ENCODE peak calls at places on chromosomes 4 and X, in five cellular contexts. Q is astrocyte of the spinal cord, V is foreskin fibroblast, O is GM23338, P is uterus. T is an unnamed sample.

GRCh38 chr4:8817081-8817812 is 54.4 kb downstream of the HMX1 start:
- DNase-seq in Q (no peak), V (no peak), O (no peak), P (no peak), T (no peak)

GRCh38 chrX:68832101-68832416 is 3.2 kb downstream of the EFNB1 start:
- DNase-seq in Q (peak), V (peak), O (peak), P (peak), T (no peak)

GRCh38 chrX:132433001-132433400 is 55.8 kb downstream of the MBNL3 start:
- DNase-seq in Q (no peak), V (no peak), O (peak), P (no peak), T (no peak)

GRCh38 chrX:32894679-32895078 is 316.7 kb downstream of the DMD start:
- DNase-seq in Q (no peak), V (no peak), O (no peak), P (no peak), T (no peak)

GRCh38 chrX:38868941-38869378 is 67.7 kb downstream of the MID1IP1 start:
- DNase-seq in Q (peak), V (peak), O (no peak), P (no peak), T (no peak)

GRCh38 chr4:85399270-85399669 is 75.7 kb upstream of the ARHGAP24 start:
- DNase-seq in Q (peak), V (no peak), O (no peak), P (no peak), T (no peak)

GRCh38 chrX:112784692-112785091 is 55.9 kb downstream of the AMOT start:
- DNase-seq in Q (no peak), V (no peak), O (no peak), P (no peak), T (no peak)

GRCh38 chrX:42075032-42075431 is 151.7 kb upstream of the CASK start:
- DNase-seq in Q (no peak), V (no peak), O (no peak), P (no peak), T (no peak)

GRCh38 chr4:36388710-36389109 is 107.3 kb downstream of the DTHD1 start:
- DNase-seq in Q (no peak), V (no peak), O (no peak), P (no peak), T (no peak)

GRCh38 chr4:185742766-185743165 is 69.2 kb downstream of the SORBS2 start:
- DNase-seq in Q (peak), V (no peak), O (no peak), P (no peak), T (no peak)

GRCh38 chrX:104112326-104112951 is at the start of gene ZCCHC18:
- DNase-seq in Q (peak), V (peak), O (peak), P (peak), T (peak)

GRCh38 chr4:158946825-158947224 is 156.1 kb upstream of the RAPGEF2 start:
- DNase-seq in Q (no peak), V (no peak), O (no peak), P (no peak), T (no peak)

GRCh38 chr4:28247805-28248204 is 1387.2 kb downstream of the STIM2 start:
- DNase-seq in Q (no peak), V (no peak), O (no peak), P (no peak), T (no peak)

GRCh38 chr4:123250843-123251242 is 145.8 kb upstream of the SPRY1 start:
- DNase-seq in Q (peak), V (peak), O (no peak), P (peak), T (no peak)

GRCh38 chr4:5125326-5125725 is 74.0 kb downstream of the STK32B start:
- DNase-seq in Q (no peak), V (no peak), O (no peak), P (no peak), T (no peak)

GRCh38 chrX:70664726-70665125 is 220.1 kb downstream of the DLG3 start:
- DNase-seq in Q (peak), V (peak), O (peak), P (no peak), T (no peak)

GRCh38 chrX:51459125-51459524 is 37.3 kb downstream of the NUDT11 start:
- DNase-seq in Q (peak), V (peak), O (peak), P (no peak), T (no peak)

GRCh38 chr4:16322183-16322582 is 95.9 kb upstream of the TAPT1 start:
- DNase-seq in Q (no peak), V (no peak), O (no peak), P (no peak), T (no peak)

GRCh38 chr4:8391972-8392371 is 48.6 kb downstream of the ACOX3 start:
- DNase-seq in Q (peak), V (peak), O (no peak), P (peak), T (no peak)

GRCh38 chr4:141133146-141134006 is at the start of gene RNF150:
- DNase-seq in Q (peak), V (peak), O (peak), P (peak), T (peak)

GRCh38 chr4:166435449-166435848 is 562.4 kb downstream of the TLL1 start:
- DNase-seq in Q (peak), V (peak), O (no peak), P (no peak), T (no peak)

GRCh38 chr4:112889619-112890294 is 159.7 kb upstream of the ANK2 start:
- DNase-seq in Q (peak), V (peak), O (no peak), P (peak), T (no peak)

GRCh38 chrX:776061-776460 is 145.5 kb downstream of the SHOX start:
- DNase-seq in Q (no peak), V (no peak), O (no peak), P (no peak), T (no peak)

GRCh38 chrX:126395909-126396308 is 156.7 kb downstream of the DCAF12L1 start:
- DNase-seq in Q (no peak), V (no peak), O (no peak), P (no peak), T (no peak)

GRCh38 chrX:39174761-39175417 is 373.6 kb downstream of the MID1IP1 start:
- DNase-seq in Q (no peak), V (no peak), O (no peak), P (peak), T (no peak)

GRCh38 chrX:28988246-28988645 is 401.0 kb downstream of the IL1RAPL1 start:
- DNase-seq in Q (no peak), V (no peak), O (no peak), P (no peak), T (no peak)

GRCh38 chr4:119939066-119939995 is 127.3 kb downstream of the MAD2L1 start:
- DNase-seq in Q (peak), V (peak), O (no peak), P (no peak), T (no peak)

GRCh38 chr4:16685536-16685935 is 212.9 kb downstream of the LDB2 start:
- DNase-seq in Q (no peak), V (peak), O (no peak), P (no peak), T (no peak)

GRCh38 chr4:99352602-99353580 is at the start of gene ADH1C:
- DNase-seq in Q (no peak), V (no peak), O (no peak), P (no peak), T (no peak)

GRCh38 chr4:16194199-16194598 is 32.1 kb downstream of the TAPT1 start:
- DNase-seq in Q (peak), V (no peak), O (no peak), P (no peak), T (no peak)

GRCh38 chr4:105236917-105237311 is 90.2 kb downstream of the TET2 start:
- DNase-seq in Q (no peak), V (no peak), O (no peak), P (no peak), T (no peak)

DNA sequence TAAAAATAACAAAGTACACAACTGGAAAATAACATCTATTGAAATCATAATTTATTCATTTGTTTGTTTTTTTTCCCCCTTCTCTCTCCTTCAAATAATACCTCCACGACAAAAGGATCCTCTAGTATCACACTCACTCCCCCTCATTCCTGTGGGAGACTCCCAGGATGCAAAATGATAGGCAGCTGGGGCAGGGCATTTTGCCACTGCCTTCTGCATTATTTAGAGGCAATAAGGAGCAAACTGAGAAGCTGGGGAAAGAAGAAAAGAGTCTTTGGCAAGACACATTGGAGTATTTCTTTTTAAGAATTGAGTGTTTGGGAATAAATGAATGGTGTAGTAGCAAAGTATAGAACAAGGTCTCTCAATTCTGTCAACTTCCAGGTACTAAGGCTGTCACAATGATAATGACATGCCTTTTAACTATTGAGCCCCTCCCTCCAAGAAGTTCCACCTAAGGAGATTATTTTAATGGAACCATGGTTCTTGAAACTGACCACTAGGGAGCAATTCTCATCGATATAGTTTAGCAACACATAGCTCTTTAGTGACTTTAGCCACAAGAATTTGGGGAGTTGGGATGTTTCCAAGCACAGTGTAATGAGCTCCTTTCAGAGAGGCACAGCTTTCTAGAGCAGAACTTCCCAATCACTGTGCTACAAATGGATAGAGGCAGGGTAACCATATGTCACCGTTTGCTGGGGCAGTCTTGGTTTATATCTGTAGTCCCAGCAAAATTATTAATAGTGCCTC is 303.3 kb downstream of the FRMPD4 start:
- DNase-seq in Q (peak), V (peak), O (no peak), P (no peak), T (no peak)
- TF ChIP-seq CTCF in Q (no peak), V (peak), O (no peak), P (no peak), T (no peak)

GRCh38 chr4:38169524-38169923 is 209.3 kb downstream of the PTTG2 start:
- DNase-seq in Q (no peak), V (no peak), O (no peak), P (no peak), T (no peak)

GRCh38 chr4:38164346-38164745 is 204.1 kb downstream of the PTTG2 start:
- DNase-seq in Q (no peak), V (no peak), O (no peak), P (no peak), T (no peak)

GRCh38 chr4:38166768-38167167 is 206.6 kb downstream of the PTTG2 start:
- DNase-seq in Q (no peak), V (no peak), O (no peak), P (no peak), T (no peak)

GRCh38 chr4:38163216-38164006 is 203.2 kb downstream of the PTTG2 start:
- DNase-seq in Q (peak), V (no peak), O (no peak), P (no peak), T (no peak)

GRCh38 chr4:38166082-38166481 is 205.9 kb downstream of the PTTG2 start:
- DNase-seq in Q (no peak), V (no peak), O (peak), P (no peak), T (no peak)
- TF ChIP-seq CTCF in Q (no peak), V (no peak), O (peak), P (no peak), T (no peak)

GRCh38 chrX:30309139-30309571 is at the start of gene NR0B1:
- DNase-seq in Q (no peak), V (no peak), O (peak), P (no peak), T (no peak)

GRCh38 chrX:30310429-30311206 is 1.4 kb upstream of the NR0B1 start:
- DNase-seq in Q (no peak), V (no peak), O (no peak), P (no peak), T (no peak)

GRCh38 chrX:30304866-30305265 is 4.3 kb downstream of the NR0B1 start:
- DNase-seq in Q (no peak), V (no peak), O (no peak), P (no peak), T (no peak)

GRCh38 chrX:30307466-30307865 is 1.7 kb downstream of the NR0B1 start:
- DNase-seq in Q (no peak), V (no peak), O (no peak), P (no peak), T (no peak)

DNA sequence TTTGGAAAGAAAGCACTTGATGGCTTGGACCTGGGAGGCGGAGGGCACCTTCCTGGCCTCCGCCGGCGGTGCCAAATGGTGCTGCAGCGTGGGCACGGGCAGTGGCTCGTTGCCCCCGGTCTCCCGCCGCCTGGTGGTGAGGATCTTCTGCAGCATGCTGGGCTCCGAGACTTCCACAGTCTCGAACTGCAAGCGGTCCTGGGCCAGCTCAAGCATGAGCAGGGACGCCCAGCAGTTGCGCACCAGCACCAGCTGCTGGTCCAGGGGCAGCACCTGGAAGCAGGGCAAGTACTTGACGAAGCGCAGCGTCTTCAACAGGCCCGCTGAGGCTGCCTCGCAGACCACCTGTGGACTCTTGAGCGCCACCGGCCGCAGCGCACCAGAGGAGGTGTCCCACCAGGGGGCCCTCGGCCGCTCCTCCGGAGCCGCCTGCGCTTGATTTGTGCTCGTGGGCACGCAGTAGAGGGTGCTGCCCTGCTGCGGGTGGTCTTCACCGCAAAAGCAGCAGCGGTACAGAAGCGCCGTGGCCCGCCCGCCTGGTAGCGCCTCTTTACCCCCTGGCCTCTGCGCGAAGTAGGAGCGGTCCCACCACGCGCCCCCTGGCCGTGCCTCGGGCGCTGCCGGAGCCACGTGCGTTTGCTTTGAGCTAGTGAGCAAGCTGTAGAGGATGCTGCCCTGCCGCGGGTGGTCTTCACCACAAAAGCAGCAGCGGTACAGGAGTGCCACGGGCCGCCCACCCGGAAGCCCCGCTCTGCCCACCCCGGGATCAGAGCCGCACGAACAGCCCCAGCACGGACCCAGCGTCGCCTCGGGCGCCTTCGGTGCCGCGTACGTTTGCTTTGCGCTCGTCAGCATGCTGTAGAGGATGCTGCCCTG is 689 bp downstream of the NR0B1 start:
- DNase-seq in Q (peak), V (no peak), O (peak), P (no peak), T (peak)
- TF ChIP-seq CTCF in Q (peak), V (peak), O (peak), P (no peak), T (peak)

GRCh38 chr4:133081246-133081645 is 67.8 kb upstream of the PCDH10 start:
- DNase-seq in Q (no peak), V (no peak), O (peak), P (no peak), T (no peak)
- TF ChIP-seq CTCF in Q (no peak), V (no peak), O (peak), P (no peak), T (peak)

GRCh38 chr4:7387925-7388324 is 46.8 kb downstream of the PSAPL1 start:
- DNase-seq in Q (no peak), V (no peak), O (no peak), P (no peak), T (no peak)

GRCh38 chr4:7382634-7383014 is 52.1 kb downstream of the PSAPL1 start:
- DNase-seq in Q (no peak), V (no peak), O (no peak), P (no peak), T (no peak)

GRCh38 chr4:7383251-7383650 is 51.5 kb downstream of the PSAPL1 start:
- DNase-seq in Q (no peak), V (no peak), O (no peak), P (no peak), T (no peak)

GRCh38 chr4:7384003-7384928 is 50.5 kb downstream of the PSAPL1 start:
- DNase-seq in Q (no peak), V (no peak), O (no peak), P (no peak), T (no peak)

GRCh38 chr4:7384929-7385890 is 49.5 kb downstream of the PSAPL1 start:
- DNase-seq in Q (no peak), V (no peak), O (no peak), P (no peak), T (no peak)
- TF ChIP-seq CTCF in Q (no peak), V (no peak), O (no peak), P (no peak), T (no peak)

GRCh38 chrX:9880912-9881311 is 86.2 kb upstream of the CLDN34 start:
- DNase-seq in Q (no peak), V (no peak), O (no peak), P (no peak), T (no peak)

GRCh38 chrX:9880237-9880636 is 86.9 kb upstream of the CLDN34 start:
- DNase-seq in Q (no peak), V (no peak), O (no peak), P (no peak), T (no peak)

GRCh38 chrX:9884031-9884779 is 83.0 kb upstream of the CLDN34 start:
- DNase-seq in Q (no peak), V (no peak), O (no peak), P (no peak), T (no peak)

GRCh38 chrX:9885150-9885549 is 82.0 kb upstream of the CLDN34 start:
- DNase-seq in Q (peak), V (peak), O (peak), P (no peak), T (peak)

DNA sequence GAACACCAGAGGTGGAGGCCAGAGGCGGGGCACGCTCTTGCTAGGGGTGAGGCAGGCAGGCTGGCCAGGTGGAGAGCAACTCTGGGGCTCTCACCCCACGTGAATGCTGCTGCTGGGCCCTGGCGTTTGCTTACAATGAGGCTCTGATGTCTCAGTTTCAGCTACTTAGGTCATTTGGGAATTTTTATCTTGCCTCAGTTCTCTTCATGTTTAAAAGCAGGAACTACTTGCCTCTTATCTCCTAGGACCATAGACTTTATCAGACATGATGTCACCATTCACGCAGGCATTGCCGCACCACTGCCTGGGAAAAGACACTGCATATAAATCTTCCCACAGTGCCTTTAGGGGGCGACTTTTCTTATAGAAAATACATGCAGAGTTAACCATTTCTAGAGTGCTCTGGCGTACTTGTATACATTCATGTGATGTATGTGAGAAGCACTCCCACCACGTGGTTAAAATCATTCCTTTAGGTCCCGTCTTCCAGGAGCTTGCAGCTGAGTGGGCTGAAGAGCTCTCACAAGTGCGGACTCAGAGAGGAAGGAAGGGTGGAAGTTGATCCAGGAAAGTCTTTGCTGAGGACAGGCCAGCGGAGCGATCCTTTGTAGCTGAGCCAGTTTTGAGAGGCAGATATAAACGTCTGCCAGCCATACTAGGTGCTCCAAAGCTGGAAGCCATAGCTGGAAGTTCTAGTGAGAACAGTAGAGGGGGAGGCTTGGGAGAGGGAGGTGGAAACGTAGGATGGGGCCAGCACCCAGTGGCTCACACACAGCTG is 84.3 kb upstream of the CLDN34 start:
- DNase-seq in Q (no peak), V (no peak), O (no peak), P (no peak), T (no peak)
- TF ChIP-seq CTCF in Q (no peak), V (no peak), O (peak), P (no peak), T (no peak)

DNA sequence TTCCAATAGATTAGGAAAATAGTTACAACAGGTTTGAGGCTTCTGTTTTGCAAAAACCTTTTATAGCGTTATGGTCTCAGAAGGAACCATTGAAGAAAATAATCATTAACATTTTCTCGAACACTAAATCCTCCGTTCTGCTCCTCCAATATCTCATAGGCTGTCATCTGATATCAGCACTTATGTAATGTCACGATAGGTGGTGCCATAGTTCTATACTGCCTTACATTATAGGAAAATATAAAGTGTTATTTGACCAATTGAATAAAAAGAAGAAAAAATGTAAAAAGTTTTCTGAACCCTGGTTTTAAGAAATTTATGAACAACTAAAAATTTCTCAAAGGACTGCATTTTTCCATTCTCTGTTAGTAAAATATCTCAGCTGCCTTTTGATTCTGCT is 291.4 kb downstream of the RPA4 start:
- DNase-seq in Q (no peak), V (no peak), O (no peak), P (no peak), T (no peak)
- TF ChIP-seq CTCF in Q (no peak), V (no peak), O (peak), P (no peak), T (no peak)